ENCODE peak calls at places on chromosomes 2 and 18, in eight cellular contexts. C is pons; H is SIG-M5; S is cardiac fibroblast; J is astrocyte of the cerebellum; Z is naive thymus-derived CD4-positive, alpha-beta T cell; Y is adipocyte; M is CD14-positive monocyte. A is an unnamed sample.

GRCh38 chr18:57806201-57806890 is 3.2 kb upstream of the ATP8B1 start:
- DNase-seq in C (no peak), H (no peak), S (peak; percentile 14), J (no peak), Z (no peak), Y (no peak), M (no peak), A (no peak)

GRCh38 chr18:10798727-10799435 is 273.1 kb downstream of the NAPG start:
- DNase-seq in C (no peak), H (no peak), S (peak; percentile 5), J (no peak), Z (no peak), Y (peak; percentile 31), M (no peak), A (no peak)

GRCh38 chr18:51527826-51528225 is 330.3 kb upstream of the MEX3C start:
- DNase-seq in C (no peak), H (no peak), S (no peak), J (no peak), Z (no peak), Y (no peak), M (no peak), A (no peak)

GRCh38 chr2:156456616-156457015 is 20.4 kb downstream of the GPD2 start:
- DNase-seq in C (no peak), H (no peak), S (no peak), J (peak; percentile 68), Z (no peak), Y (no peak), M (no peak), A (no peak)

GRCh38 chr2:54899576-54900200 is 150.6 kb downstream of the RTN4 start:
- DNase-seq in C (peak; percentile 89), H (no peak), S (peak; percentile 79), J (peak; percentile 45), Z (no peak), Y (peak; percentile 86), M (no peak), A (peak; percentile 55)

GRCh38 chr2:41873102-41873501 is 174.7 kb upstream of the PKDCC start:
- DNase-seq in C (no peak), H (no peak), S (no peak), J (no peak), Z (no peak), Y (no peak), M (no peak), A (no peak)

GRCh38 chr2:225582355-225583116 is 183.0 kb downstream of the NYAP2 start:
- DNase-seq in C (no peak), H (no peak), S (no peak), J (no peak), Z (no peak), Y (no peak), M (no peak), A (no peak)

GRCh38 chr2:98576666-98577312 is 31.5 kb downstream of the COA5 start:
- DNase-seq in C (no peak), H (no peak), S (no peak), J (no peak), Z (no peak), Y (no peak), M (no peak), A (no peak)

GRCh38 chr2:3404495-3404894 is 25.0 kb downstream of the TRAPPC12 start:
- DNase-seq in C (no peak), H (no peak), S (no peak), J (no peak), Z (no peak), Y (no peak), M (no peak), A (no peak)

GRCh38 chr2:106953779-106954178 is 67.8 kb upstream of the ST6GAL2 start:
- DNase-seq in C (no peak), H (no peak), S (no peak), J (no peak), Z (no peak), Y (no peak), M (no peak), A (no peak)

GRCh38 chr2:112728384-112729175 is 7.8 kb downstream of the NT5DC4 start:
- DNase-seq in C (no peak), H (no peak), S (no peak), J (no peak), Z (no peak), Y (no peak), M (no peak), A (no peak)

GRCh38 chr2:65177754-65178442 is 48.0 kb upstream of the RAB1A start:
- DNase-seq in C (no peak), H (no peak), S (no peak), J (no peak), Z (no peak), Y (no peak), M (no peak), A (no peak)

GRCh38 chr18:56112013-56112749 is 524.2 kb upstream of the TCF4 start:
- DNase-seq in C (no peak), H (no peak), S (peak; percentile 56), J (no peak), Z (no peak), Y (peak; percentile 24), M (no peak), A (peak; percentile 21)

A was measured in AG09309.